ENCODE peak calls at places on chromosomes 11 and 22, in seven cellular contexts. M, G, U, P, B, T and X are unnamed samples.

GRCh38 chr22:45201678-45202332 is 38.1 kb downstream of the NUP50 start:
- DNase-seq in U (no peak), P (no peak), T (no peak), M (peak), G (no peak), B (peak), X (no peak)

GRCh38 chr11:77517753-77518152 is 43.9 kb upstream of the PAK1 start:
- DNase-seq in M (no peak), U (no peak), G (no peak), P (no peak), T (no peak), B (no peak), X (no peak)

GRCh38 chr11:2987881-2988280 is 4.2 kb downstream of the NAP1L4 start:
- DNase-seq in U (no peak), T (no peak), G (no peak), P (no peak), M (no peak), B (peak), X (peak)

GRCh38 chr11:15896544-15896943 is 459.8 kb downstream of the SOX6 start:
- DNase-seq in U (no peak), T (no peak), P (no peak), G (no peak), B (no peak), M (no peak), X (no peak)

GRCh38 chr11:57288771-57289579 is 35.8 kb downstream of the TNKS1BP1 start:
- DNase-seq in G (peak), U (no peak), P (no peak), M (peak), B (peak), T (no peak), X (no peak)

GRCh38 chr11:40290031-40290650 is 1169.3 kb downstream of the LRRC4C start:
- DNase-seq in P (no peak), U (no peak), M (peak), T (no peak), B (peak), G (no peak), X (no peak)

GRCh38 chr11:14645247-14645912 is 1.8 kb downstream of the PDE3B start:
- DNase-seq in T (no peak), M (peak), G (peak), B (peak), U (no peak), P (no peak), X (no peak)

GRCh38 chr22:36806824-36807223 is 10.0 kb downstream of the PVALB start:
- DNase-seq in M (no peak), B (no peak), P (no peak), G (no peak), T (no peak), U (no peak), X (no peak)

GRCh38 chr22:46069518-46070214 is 80.7 kb upstream of the PPARA start:
- DNase-seq in T (no peak), P (peak), G (no peak), B (peak), U (peak), M (peak), X (peak)

GRCh38 chr11:45176996-45177395 is 30.6 kb downstream of the PRDM11 start:
- DNase-seq in M (no peak), T (no peak), G (no peak), U (no peak), P (no peak), B (no peak), X (no peak)

GRCh38 chr11:2209900-2210321 is 38.3 kb upstream of the TH start:
- DNase-seq in M (no peak), T (peak), P (no peak), B (no peak), U (no peak), G (no peak), X (no peak)

GRCh38 chr11:124961972-124962609 is 8.1 kb downstream of the CCDC15 start:
- DNase-seq in M (peak), B (peak), T (no peak), U (no peak), P (peak), G (peak), X (peak)

GRCh38 chr11:363948-364761 is 5.1 kb upstream of the B4GALNT4 start:
- DNase-seq in M (peak), P (peak), T (no peak), U (peak), B (peak), G (peak), X (no peak)

GRCh38 chr11:66745356-66746235 is 16.6 kb upstream of the SPTBN2 start:
- DNase-seq in G (no peak), T (no peak), U (peak), M (no peak), B (peak), P (peak), X (peak)

GRCh38 chr11:85694385-85694980 is 8.5 kb upstream of the CCDC89 start:
- DNase-seq in B (peak), T (no peak), M (peak), G (peak), U (no peak), P (peak), X (peak)

GRCh38 chr11:5620606-5621521 is 3.9 kb upstream of the TRIM34 start:
- DNase-seq in T (no peak), G (peak), U (no peak), B (peak), M (peak), P (no peak), X (no peak)
- H3K4me3 ChIP-seq in T (no peak), G (no peak), U (no peak), B (peak), M (no peak), P (no peak), X (no peak)

GRCh38 chr22:22318723-22319465 is 74.3 kb downstream of the VPREB1 start:
- DNase-seq in M (no peak), B (no peak), P (no peak), G (no peak), T (no peak), U (no peak), X (no peak)

GRCh38 chr22:22316589-22316988 is 72.0 kb downstream of the VPREB1 start:
- DNase-seq in B (no peak), G (no peak), P (no peak), U (no peak), M (no peak), T (no peak), X (no peak)
- H3K4me3 ChIP-seq in B (no peak), G (no peak), P (no peak), U (no peak), M (no peak), T (no peak), X (no peak)

DNA sequence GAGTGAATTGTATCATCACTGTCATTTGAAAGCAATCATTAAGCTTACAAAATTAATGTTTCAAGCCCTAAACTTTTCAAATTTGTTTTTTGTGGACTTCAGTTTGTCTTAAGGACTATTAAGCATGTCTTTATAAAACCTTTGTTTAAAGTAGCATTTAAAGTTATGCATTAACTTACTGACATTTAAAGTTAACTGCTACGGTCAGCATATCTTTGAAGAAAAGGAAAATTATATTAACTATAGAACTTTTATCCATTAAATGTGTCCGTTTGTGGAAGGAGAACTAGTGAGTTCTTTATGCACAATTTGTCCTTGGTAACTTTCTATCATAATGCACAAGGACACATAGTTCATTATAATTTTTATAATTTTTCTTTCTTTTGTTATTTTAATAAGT is 103.4 kb downstream of the FANCF start:
- DNase-seq in B (no peak), G (no peak), M (no peak), U (no peak), P (no peak), T (no peak), X (no peak)
- H3K4me3 ChIP-seq in B (no peak), G (no peak), M (no peak), U (no peak), P (no peak), T (no peak), X (no peak)

GRCh38 chr22:39287076-39287743 is 32.2 kb downstream of the RPL3 start:
- DNase-seq in T (no peak), M (no peak), B (no peak), P (peak), U (no peak), G (no peak), X (no peak)
- H3K4me3 ChIP-seq in T (no peak), M (no peak), B (no peak), P (no peak), U (no peak), G (no peak), X (no peak)

DNA sequence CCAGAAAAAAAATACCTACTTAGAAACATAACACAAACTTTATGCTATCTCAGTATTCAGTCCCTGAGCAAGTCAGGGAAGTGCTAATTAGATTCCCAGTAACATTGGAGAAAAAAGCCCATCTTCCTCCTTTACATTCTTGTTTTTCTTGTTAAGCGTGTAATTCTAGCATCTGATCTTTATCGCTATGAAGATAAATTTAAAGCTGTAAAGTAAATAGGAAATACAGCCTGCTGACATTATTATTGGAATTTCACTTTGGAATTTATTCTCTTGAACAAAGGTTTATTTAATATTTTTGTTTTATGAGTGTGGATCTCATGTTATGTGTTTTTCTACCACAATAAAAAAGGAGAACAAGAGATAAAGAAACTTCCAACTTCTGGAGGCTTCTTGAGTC is 13.9 kb downstream of the ALKBH3 start:
- DNase-seq in M (no peak), P (no peak), G (no peak), B (no peak), U (no peak), T (no peak), X (no peak)
- H3K4me3 ChIP-seq in M (no peak), P (no peak), G (no peak), B (no peak), U (no peak), T (no peak), X (no peak)

DNA sequence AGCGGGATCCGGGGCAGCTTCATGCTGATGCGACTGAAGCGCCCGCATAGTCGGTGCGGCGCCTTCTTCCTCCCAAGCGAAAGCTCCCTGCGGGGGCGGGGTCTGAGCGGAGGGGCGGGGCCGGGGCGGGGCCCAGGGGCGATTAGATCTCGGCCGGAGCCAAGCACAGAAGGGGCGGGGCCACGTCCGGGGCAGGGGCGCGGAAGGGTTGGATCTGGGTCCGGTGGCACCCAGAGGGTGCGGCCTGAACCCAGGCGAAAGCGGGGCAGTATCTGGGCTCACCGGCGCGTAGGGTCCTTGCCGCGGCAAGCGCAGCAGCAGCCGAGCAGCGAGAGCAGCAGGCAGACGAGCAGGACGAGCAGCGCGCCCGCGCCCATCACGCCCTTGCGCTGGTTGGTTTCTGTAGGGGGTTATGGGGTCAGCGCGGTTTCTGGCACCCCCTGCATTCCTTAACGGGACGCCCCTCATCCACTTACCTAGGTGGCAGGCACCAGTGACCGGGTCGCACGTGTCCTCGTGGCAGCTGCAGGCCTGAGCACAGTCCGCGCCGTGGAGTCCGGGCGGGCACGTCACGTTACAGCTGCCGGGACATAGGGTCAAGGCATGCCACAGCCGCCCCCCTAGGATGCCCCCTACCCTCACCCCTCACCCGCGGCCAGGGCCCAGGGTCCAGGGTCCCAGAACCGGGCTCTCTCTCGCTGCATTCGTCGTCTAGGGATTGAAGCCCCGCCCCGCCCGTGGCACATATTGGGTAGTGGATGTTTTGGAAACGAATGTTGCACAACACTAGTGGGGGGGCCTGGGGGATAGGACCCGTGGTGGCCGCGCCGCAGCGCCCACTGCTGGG is 8.1 kb downstream of the SCARF2 start:
- DNase-seq in P (peak), U (no peak), B (no peak), T (no peak), M (no peak), G (no peak), X (peak)
- H3K4me3 ChIP-seq in P (peak), U (no peak), B (peak), T (no peak), M (no peak), G (no peak), X (peak)